ENCODE peak calls at places on chromosome 18, in nine cellular contexts. One of them, this sample, is unnamed.

GRCh38 chr18:12849548-12849947 is 34.5 kb downstream of the PTPN2 start:
- DNase-seq in effector memory CD4-positive, alpha-beta T cell: no peak
- DNase-seq in naive thymus-derived CD4-positive, alpha-beta T cell: no peak
- DNase-seq in hepatocyte: no peak
- DNase-seq in AG04450: no peak
- DNase-seq in dorsolateral prefrontal cortex: no peak
- DNase-seq in pancreas: no peak
- DNase-seq in PC-9: peak; percentile 22
- DNase-seq in fibroblast of lung: no peak
- DNase-seq in this sample: no peak

GRCh38 chr18:54090856-54091255 is 133.6 kb downstream of the MBD2 start:
- DNase-seq in PC-9: no peak
- DNase-seq in effector memory CD4-positive, alpha-beta T cell: no peak
- DNase-seq in hepatocyte: no peak
- DNase-seq in naive thymus-derived CD4-positive, alpha-beta T cell: no peak
- DNase-seq in pancreas: no peak
- DNase-seq in dorsolateral prefrontal cortex: no peak
- DNase-seq in AG04450: no peak
- DNase-seq in fibroblast of lung: peak; percentile 55
- DNase-seq in this sample: no peak

GRCh38 chr18:22563098-22563707 is 145.5 kb upstream of the CTAGE1 start:
- DNase-seq in effector memory CD4-positive, alpha-beta T cell: no peak
- DNase-seq in PC-9: peak; percentile 28
- DNase-seq in fibroblast of lung: peak; percentile 95
- DNase-seq in dorsolateral prefrontal cortex: no peak
- DNase-seq in hepatocyte: peak; percentile 89
- DNase-seq in AG04450: peak; percentile 78
- DNase-seq in naive thymus-derived CD4-positive, alpha-beta T cell: no peak
- DNase-seq in pancreas: peak; percentile 52
- DNase-seq in this sample: peak; percentile 68

GRCh38 chr18:2087877-2088673 is 483.2 kb downstream of the METTL4 start:
- DNase-seq in dorsolateral prefrontal cortex: no peak
- DNase-seq in AG04450: no peak
- DNase-seq in PC-9: no peak
- DNase-seq in pancreas: no peak
- DNase-seq in naive thymus-derived CD4-positive, alpha-beta T cell: no peak
- DNase-seq in effector memory CD4-positive, alpha-beta T cell: no peak
- DNase-seq in hepatocyte: peak; percentile 14
- DNase-seq in fibroblast of lung: no peak
- DNase-seq in this sample: peak; percentile 49

GRCh38 chr18:59210311-59210710 is 9.6 kb upstream of the GRP start:
- DNase-seq in dorsolateral prefrontal cortex: no peak
- DNase-seq in pancreas: no peak
- DNase-seq in fibroblast of lung: no peak
- DNase-seq in effector memory CD4-positive, alpha-beta T cell: no peak
- DNase-seq in AG04450: no peak
- DNase-seq in PC-9: no peak
- DNase-seq in hepatocyte: no peak
- DNase-seq in naive thymus-derived CD4-positive, alpha-beta T cell: no peak
- DNase-seq in this sample: no peak

GRCh38 chr18:23934252-23934651 is 80.3 kb upstream of the TTC39C start:
- DNase-seq in PC-9: no peak
- DNase-seq in effector memory CD4-positive, alpha-beta T cell: no peak
- DNase-seq in hepatocyte: no peak
- DNase-seq in pancreas: no peak
- DNase-seq in dorsolateral prefrontal cortex: no peak
- DNase-seq in AG04450: no peak
- DNase-seq in naive thymus-derived CD4-positive, alpha-beta T cell: no peak
- DNase-seq in fibroblast of lung: no peak
- DNase-seq in this sample: no peak

GRCh38 chr18:50507120-50507590 is 52.7 kb upstream of the MAPK4 start:
- DNase-seq in hepatocyte: peak; percentile 78
- DNase-seq in AG04450: no peak
- DNase-seq in pancreas: peak; percentile 57
- DNase-seq in fibroblast of lung: peak; percentile 1
- DNase-seq in effector memory CD4-positive, alpha-beta T cell: no peak
- DNase-seq in PC-9: peak; percentile 4
- DNase-seq in dorsolateral prefrontal cortex: peak; percentile 36
- DNase-seq in naive thymus-derived CD4-positive, alpha-beta T cell: no peak
- DNase-seq in this sample: peak; percentile 15

GRCh38 chr18:44759925-44760342 is 79.2 kb downstream of the SETBP1 start:
- DNase-seq in dorsolateral prefrontal cortex: no peak
- DNase-seq in PC-9: no peak
- DNase-seq in hepatocyte: no peak
- DNase-seq in naive thymus-derived CD4-positive, alpha-beta T cell: no peak
- DNase-seq in AG04450: no peak
- DNase-seq in pancreas: no peak
- DNase-seq in fibroblast of lung: no peak
- DNase-seq in effector memory CD4-positive, alpha-beta T cell: no peak
- DNase-seq in this sample: no peak

GRCh38 chr18:75958683-75959082 is 531.2 kb upstream of the SMIM21 start:
- DNase-seq in naive thymus-derived CD4-positive, alpha-beta T cell: no peak
- DNase-seq in effector memory CD4-positive, alpha-beta T cell: no peak
- DNase-seq in dorsolateral prefrontal cortex: no peak
- DNase-seq in PC-9: no peak
- DNase-seq in AG04450: no peak
- DNase-seq in pancreas: no peak
- DNase-seq in fibroblast of lung: no peak
- DNase-seq in hepatocyte: no peak
- DNase-seq in this sample: no peak

GRCh38 chr18:22180722-22181121 is 11.3 kb downstream of the GATA6 start:
- DNase-seq in fibroblast of lung: no peak
- DNase-seq in effector memory CD4-positive, alpha-beta T cell: no peak
- DNase-seq in pancreas: no peak
- DNase-seq in hepatocyte: no peak
- DNase-seq in naive thymus-derived CD4-positive, alpha-beta T cell: no peak
- DNase-seq in AG04450: no peak
- DNase-seq in dorsolateral prefrontal cortex: no peak
- DNase-seq in PC-9: no peak
- DNase-seq in this sample: no peak

GRCh38 chr18:77070627-77071026 is 62.0 kb downstream of the MBP start:
- DNase-seq in dorsolateral prefrontal cortex: no peak
- DNase-seq in effector memory CD4-positive, alpha-beta T cell: no peak
- DNase-seq in PC-9: no peak
- DNase-seq in AG04450: no peak
- DNase-seq in pancreas: no peak
- DNase-seq in naive thymus-derived CD4-positive, alpha-beta T cell: no peak
- DNase-seq in fibroblast of lung: no peak
- DNase-seq in hepatocyte: no peak
- DNase-seq in this sample: no peak

GRCh38 chr18:52747869-52748268 is 407.9 kb downstream of the DCC start:
- DNase-seq in fibroblast of lung: no peak
- DNase-seq in AG04450: no peak
- DNase-seq in naive thymus-derived CD4-positive, alpha-beta T cell: no peak
- DNase-seq in PC-9: no peak
- DNase-seq in dorsolateral prefrontal cortex: no peak
- DNase-seq in effector memory CD4-positive, alpha-beta T cell: no peak
- DNase-seq in pancreas: no peak
- DNase-seq in hepatocyte: no peak
- DNase-seq in this sample: no peak

GRCh38 chr18:8912348-8913057 is 190.0 kb upstream of the NDUFV2 start:
- DNase-seq in dorsolateral prefrontal cortex: no peak
- DNase-seq in PC-9: peak; percentile 21
- DNase-seq in AG04450: no peak
- DNase-seq in naive thymus-derived CD4-positive, alpha-beta T cell: no peak
- DNase-seq in fibroblast of lung: no peak
- DNase-seq in hepatocyte: peak; percentile 38
- DNase-seq in effector memory CD4-positive, alpha-beta T cell: no peak
- DNase-seq in pancreas: peak; percentile 10
- DNase-seq in this sample: no peak
- H3K4me3 ChIP-seq in dorsolateral prefrontal cortex: no peak overlapping the region
- H3K4me3 ChIP-seq in PC-9: no peak overlapping the region
- H3K4me3 ChIP-seq in AG04450: no peak overlapping the region
- H3K4me3 ChIP-seq in naive thymus-derived CD4-positive, alpha-beta T cell: no peak overlapping the region
- H3K4me3 ChIP-seq in fibroblast of lung: no peak overlapping the region
- H3K4me3 ChIP-seq in hepatocyte: no peak overlapping the region
- H3K4me3 ChIP-seq in effector memory CD4-positive, alpha-beta T cell: no peak overlapping the region
- H3K4me3 ChIP-seq in pancreas: no peak overlapping the region
- H3K4me3 ChIP-seq in this sample: no peak overlapping the region

GRCh38 chr18:56715121-56715520 is 64.0 kb downstream of the WDR7 start:
- DNase-seq in pancreas: no peak
- DNase-seq in dorsolateral prefrontal cortex: no peak
- DNase-seq in hepatocyte: no peak
- DNase-seq in naive thymus-derived CD4-positive, alpha-beta T cell: no peak
- DNase-seq in effector memory CD4-positive, alpha-beta T cell: no peak
- DNase-seq in fibroblast of lung: peak; percentile 10
- DNase-seq in PC-9: no peak
- DNase-seq in AG04450: no peak
- DNase-seq in this sample: no peak
- H3K4me3 ChIP-seq in pancreas: no peak overlapping the region
- H3K4me3 ChIP-seq in dorsolateral prefrontal cortex: no peak overlapping the region
- H3K4me3 ChIP-seq in hepatocyte: no peak overlapping the region
- H3K4me3 ChIP-seq in naive thymus-derived CD4-positive, alpha-beta T cell: no peak overlapping the region
- H3K4me3 ChIP-seq in effector memory CD4-positive, alpha-beta T cell: no peak overlapping the region
- H3K4me3 ChIP-seq in fibroblast of lung: no peak overlapping the region
- H3K4me3 ChIP-seq in PC-9: no peak overlapping the region
- H3K4me3 ChIP-seq in AG04450: no peak overlapping the region
- H3K4me3 ChIP-seq in this sample: no peak overlapping the region

DNA sequence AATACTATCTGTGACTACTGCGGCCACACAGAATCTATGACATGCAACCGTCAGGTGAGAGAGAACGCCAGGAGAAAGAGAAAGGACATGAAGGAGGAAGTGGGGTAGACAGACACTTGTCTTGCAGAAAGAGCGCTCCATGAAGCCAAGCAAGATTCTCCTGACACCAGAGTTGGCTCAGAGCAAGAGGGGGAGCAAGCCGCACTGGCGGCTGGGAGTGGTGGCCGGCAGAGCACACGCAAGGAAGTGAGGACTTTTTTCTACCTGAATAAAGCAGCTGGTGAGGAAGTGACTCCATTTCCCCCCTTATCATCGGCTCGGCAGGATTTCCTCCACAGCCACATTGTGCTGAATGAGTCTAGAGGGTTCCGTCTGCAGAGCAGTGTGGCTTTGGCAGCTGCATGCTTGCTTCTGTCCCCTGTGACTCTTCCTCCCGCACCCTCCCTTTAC is 181.5 kb downstream of the BCL2 start:
- DNase-seq in naive thymus-derived CD4-positive, alpha-beta T cell: peak; percentile 63
- DNase-seq in hepatocyte: no peak
- DNase-seq in AG04450: no peak
- DNase-seq in pancreas: no peak
- DNase-seq in PC-9: no peak
- DNase-seq in fibroblast of lung: no peak
- DNase-seq in dorsolateral prefrontal cortex: no peak
- DNase-seq in effector memory CD4-positive, alpha-beta T cell: peak; percentile 65
- DNase-seq in this sample: no peak
- H3K4me3 ChIP-seq in naive thymus-derived CD4-positive, alpha-beta T cell: peak overlapping the region; percentile 38
- H3K4me3 ChIP-seq in hepatocyte: no peak overlapping the region
- H3K4me3 ChIP-seq in AG04450: no peak overlapping the region
- H3K4me3 ChIP-seq in pancreas: no peak overlapping the region
- H3K4me3 ChIP-seq in PC-9: no peak overlapping the region
- H3K4me3 ChIP-seq in fibroblast of lung: no peak overlapping the region
- H3K4me3 ChIP-seq in dorsolateral prefrontal cortex: no peak overlapping the region
- H3K4me3 ChIP-seq in effector memory CD4-positive, alpha-beta T cell: peak overlapping the region; percentile 27
- H3K4me3 ChIP-seq in this sample: peak overlapping the region; percentile 39

DNA sequence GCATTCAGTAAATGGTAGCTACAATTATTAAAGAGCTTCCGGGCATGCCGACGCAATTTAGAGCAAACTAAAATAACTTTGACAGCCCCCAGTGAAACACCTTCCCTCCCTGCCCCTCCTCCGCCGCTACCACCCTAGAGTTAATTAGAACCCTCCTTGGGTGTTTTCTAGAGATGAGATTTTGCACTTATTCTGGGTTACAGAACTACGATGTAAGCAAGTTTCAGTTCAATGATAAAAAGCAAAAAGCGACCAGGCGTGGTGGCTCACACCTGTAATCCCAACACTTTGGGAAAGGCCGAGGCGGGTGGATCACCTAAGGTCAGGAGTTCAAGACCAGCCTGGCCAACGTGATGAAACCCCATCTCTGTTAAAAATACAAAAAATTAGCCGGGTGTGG is 32.6 kb downstream of the SMAD7 start:
- DNase-seq in PC-9: no peak
- DNase-seq in fibroblast of lung: no peak
- DNase-seq in effector memory CD4-positive, alpha-beta T cell: no peak
- DNase-seq in AG04450: no peak
- DNase-seq in dorsolateral prefrontal cortex: no peak
- DNase-seq in pancreas: no peak
- DNase-seq in naive thymus-derived CD4-positive, alpha-beta T cell: no peak
- DNase-seq in hepatocyte: no peak
- DNase-seq in this sample: no peak
- H3K4me3 ChIP-seq in PC-9: no peak overlapping the region
- H3K4me3 ChIP-seq in fibroblast of lung: no peak overlapping the region
- H3K4me3 ChIP-seq in effector memory CD4-positive, alpha-beta T cell: no peak overlapping the region
- H3K4me3 ChIP-seq in AG04450: no peak overlapping the region
- H3K4me3 ChIP-seq in dorsolateral prefrontal cortex: no peak overlapping the region
- H3K4me3 ChIP-seq in pancreas: no peak overlapping the region
- H3K4me3 ChIP-seq in naive thymus-derived CD4-positive, alpha-beta T cell: no peak overlapping the region
- H3K4me3 ChIP-seq in hepatocyte: no peak overlapping the region
- H3K4me3 ChIP-seq in this sample: no peak overlapping the region

GRCh38 chr18:74800098-74800497 is 202.4 kb downstream of the ZNF407 start:
- DNase-seq in AG04450: no peak
- DNase-seq in pancreas: no peak
- DNase-seq in dorsolateral prefrontal cortex: no peak
- DNase-seq in hepatocyte: no peak
- DNase-seq in effector memory CD4-positive, alpha-beta T cell: no peak
- DNase-seq in fibroblast of lung: no peak
- DNase-seq in naive thymus-derived CD4-positive, alpha-beta T cell: no peak
- DNase-seq in PC-9: no peak
- DNase-seq in this sample: no peak
- H3K4me3 ChIP-seq in AG04450: no peak overlapping the region
- H3K4me3 ChIP-seq in pancreas: no peak overlapping the region
- H3K4me3 ChIP-seq in dorsolateral prefrontal cortex: no peak overlapping the region
- H3K4me3 ChIP-seq in hepatocyte: no peak overlapping the region
- H3K4me3 ChIP-seq in effector memory CD4-positive, alpha-beta T cell: no peak overlapping the region
- H3K4me3 ChIP-seq in fibroblast of lung: no peak overlapping the region
- H3K4me3 ChIP-seq in naive thymus-derived CD4-positive, alpha-beta T cell: no peak overlapping the region
- H3K4me3 ChIP-seq in PC-9: no peak overlapping the region
- H3K4me3 ChIP-seq in this sample: no peak overlapping the region

DNA sequence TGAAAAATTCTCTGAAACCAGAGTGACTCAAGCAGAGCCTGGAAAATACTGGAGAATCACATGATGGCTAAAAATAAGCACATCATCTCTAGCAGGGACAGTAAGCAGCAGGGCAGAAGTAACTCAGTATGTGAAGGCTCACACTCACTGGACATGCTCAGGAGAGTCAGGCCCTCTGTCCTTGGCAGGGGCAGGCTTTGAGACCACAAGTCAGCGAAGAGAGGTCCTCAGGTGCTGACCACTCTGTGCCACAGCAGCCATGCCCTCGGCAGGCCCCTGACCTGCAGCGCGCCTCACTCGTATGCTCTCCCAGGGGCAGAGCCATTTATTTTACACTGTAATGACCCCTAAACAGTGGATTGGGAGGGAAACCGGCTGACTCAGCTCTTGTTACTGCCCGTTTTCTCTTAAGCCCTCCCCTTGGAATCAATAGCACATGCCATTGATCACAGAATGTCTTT is 76.8 kb downstream of the MAPRE2 start:
- DNase-seq in naive thymus-derived CD4-positive, alpha-beta T cell: no peak
- DNase-seq in PC-9: no peak
- DNase-seq in effector memory CD4-positive, alpha-beta T cell: no peak
- DNase-seq in dorsolateral prefrontal cortex: no peak
- DNase-seq in hepatocyte: no peak
- DNase-seq in pancreas: no peak
- DNase-seq in AG04450: peak; percentile 8
- DNase-seq in fibroblast of lung: peak; percentile 82
- DNase-seq in this sample: no peak
- H3K4me3 ChIP-seq in naive thymus-derived CD4-positive, alpha-beta T cell: no peak overlapping the region
- H3K4me3 ChIP-seq in PC-9: no peak overlapping the region
- H3K4me3 ChIP-seq in effector memory CD4-positive, alpha-beta T cell: no peak overlapping the region
- H3K4me3 ChIP-seq in dorsolateral prefrontal cortex: peak overlapping the region; percentile 25
- H3K4me3 ChIP-seq in hepatocyte: no peak overlapping the region
- H3K4me3 ChIP-seq in pancreas: no peak overlapping the region
- H3K4me3 ChIP-seq in AG04450: peak overlapping the region; percentile 35
- H3K4me3 ChIP-seq in fibroblast of lung: no peak overlapping the region
- H3K4me3 ChIP-seq in this sample: peak overlapping the region; percentile 13

GRCh38 chr18:62838475-62839098 is 123.2 kb downstream of the PHLPP1 start:
- DNase-seq in AG04450: no peak
- DNase-seq in naive thymus-derived CD4-positive, alpha-beta T cell: no peak
- DNase-seq in fibroblast of lung: no peak
- DNase-seq in pancreas: no peak
- DNase-seq in PC-9: no peak
- DNase-seq in hepatocyte: no peak
- DNase-seq in dorsolateral prefrontal cortex: no peak
- DNase-seq in effector memory CD4-positive, alpha-beta T cell: no peak
- DNase-seq in this sample: no peak
- H3K4me3 ChIP-seq in AG04450: no peak overlapping the region
- H3K4me3 ChIP-seq in naive thymus-derived CD4-positive, alpha-beta T cell: no peak overlapping the region
- H3K4me3 ChIP-seq in fibroblast of lung: no peak overlapping the region
- H3K4me3 ChIP-seq in pancreas: no peak overlapping the region
- H3K4me3 ChIP-seq in PC-9: no peak overlapping the region
- H3K4me3 ChIP-seq in hepatocyte: no peak overlapping the region
- H3K4me3 ChIP-seq in dorsolateral prefrontal cortex: no peak overlapping the region
- H3K4me3 ChIP-seq in effector memory CD4-positive, alpha-beta T cell: no peak overlapping the region
- H3K4me3 ChIP-seq in this sample: no peak overlapping the region